ENCODE peak calls at places on chromosome 15, in six cellular contexts. L is memory B cell; R is CD4-positive, alpha-beta T cell; B is midbrain; W is transverse colon; M is neural crest cell. T is an unnamed sample.

GRCh38 chr15:87752250-87752951 is 504.1 kb downstream of the NTRK3 start:
- DNase-seq in L (no peak), R (no peak), B (no peak), W (no peak), M (no peak), T (no peak)

GRCh38 chr15:62942411-62942810 is 100.1 kb upstream of the TPM1 start:
- DNase-seq in L (no peak), R (no peak), B (no peak), W (no peak), M (no peak), T (no peak)

GRCh38 chr15:78195735-78196201 is 38.6 kb downstream of the ACSBG1 start:
- DNase-seq in L (peak), R (peak), B (no peak), W (peak), M (no peak), T (no peak)

GRCh38 chr15:38028869-38029268 is 94.4 kb downstream of the TMCO5A start:
- DNase-seq in L (no peak), R (no peak), B (no peak), W (no peak), M (no peak), T (no peak)

GRCh38 chr15:26438718-26439117 is 334.1 kb downstream of the GABRB3 start:
- DNase-seq in L (no peak), R (no peak), B (no peak), W (no peak), M (no peak), T (no peak)

GRCh38 chr15:47587938-47588817 is 129.1 kb upstream of the SEMA6D start:
- DNase-seq in L (no peak), R (no peak), B (no peak), W (no peak), M (no peak), T (no peak)

GRCh38 chr15:90465930-90466567 is 63.7 kb upstream of the CRTC3 start:
- DNase-seq in L (no peak), R (no peak), B (no peak), W (no peak), M (no peak), T (no peak)

GRCh38 chr15:35697549-35698299 is 151.8 kb upstream of the DPH6 start:
- DNase-seq in L (no peak), R (no peak), B (no peak), W (peak), M (no peak), T (no peak)

GRCh38 chr15:78065284-78065872 is 12.1 kb downstream of the TBC1D2B start:
- DNase-seq in L (no peak), R (no peak), B (peak), W (peak), M (no peak), T (peak)

GRCh38 chr15:65244638-65245037 is 33.4 kb upstream of the CILP start:
- DNase-seq in L (no peak), R (no peak), B (no peak), W (no peak), M (no peak), T (no peak)

GRCh38 chr15:91067026-91067425 is 33.0 kb upstream of the SV2B start:
- DNase-seq in L (no peak), R (no peak), B (no peak), W (no peak), M (no peak), T (no peak)

GRCh38 chr15:74776851-74777768 is 4.8 kb upstream of the CSK start:
- DNase-seq in L (peak), R (peak), B (peak), W (peak), M (no peak), T (no peak)

GRCh38 chr15:86833595-86833994 is 753.9 kb downstream of the AGBL1 start:
- DNase-seq in L (no peak), R (no peak), B (no peak), W (no peak), M (no peak), T (no peak)

GRCh38 chr15:64861331-64861730 is 19.6 kb downstream of the PLEKHO2 start:
- DNase-seq in L (no peak), R (no peak), B (no peak), W (no peak), M (no peak), T (no peak)